ENCODE peak calls at places on chromosomes 2 and 18, in ten cellular contexts. I is HCT116, N is upper lobe of left lung, O is transverse colon, D is vagina, C is GM23338, U is K562, Y is breast epithelium, Z is HepG2, F is endothelial cell of umbilical vein. B is an unnamed sample.

GRCh38 chr18:32349728-32350395 is 120.8 kb downstream of the GAREM1 start:
- DNase-seq in N (peak; percentile 72), O (peak; percentile 62), C (no peak), Z (peak; percentile 82), Y (peak; percentile 72), U (no peak), I (peak; percentile 91), D (no peak), F (peak; percentile 95), B (peak; percentile 72)

GRCh38 chr2:17578466-17578928 is 38.0 kb downstream of the VSNL1 start:
- DNase-seq in Z (peak; percentile 96), C (no peak), O (no peak), I (peak; percentile 35), N (no peak), U (no peak), F (no peak), D (no peak), Y (peak; percentile 69), B (no peak)

GRCh38 chr18:34592961-34593382 is 117.1 kb upstream of the DTNA start:
- DNase-seq in D (no peak), F (peak; percentile 69), O (peak; percentile 19), I (no peak), Z (no peak), Y (peak; percentile 55), N (no peak), U (no peak), C (peak; percentile 75), B (peak; percentile 37)

GRCh38 chr2:239630618-239631286 is 229.9 kb upstream of the HDAC4 start:
- DNase-seq in D (no peak), Z (no peak), C (no peak), U (no peak), O (no peak), I (no peak), N (no peak), Y (peak; percentile 78), F (no peak), B (no peak)

GRCh38 chr2:46074501-46074900 is 222.7 kb upstream of the EPAS1 start:
- DNase-seq in O (no peak), N (no peak), I (no peak), U (no peak), D (no peak), Y (no peak), C (no peak), Z (no peak), F (peak; percentile 58), B (no peak)

GRCh38 chr2:106885981-106886915 is at the start of gene ST6GAL2:
- DNase-seq in F (no peak), N (no peak), D (no peak), I (no peak), Z (no peak), U (no peak), C (peak; percentile 72), O (no peak), Y (no peak), B (no peak)

GRCh38 chr2:133811409-133812125 is 243.3 kb upstream of the NCKAP5 start:
- DNase-seq in Z (no peak), O (no peak), D (no peak), Y (no peak), C (no peak), I (no peak), F (no peak), U (no peak), N (no peak), B (no peak)

GRCh38 chr18:11532758-11533512 is 76.5 kb upstream of the SLC35G4 start:
- DNase-seq in C (no peak), U (no peak), F (no peak), D (no peak), I (no peak), N (no peak), Z (no peak), O (no peak), Y (no peak), B (no peak)

GRCh38 chr18:47605093-47605492 is 325.4 kb downstream of the SMAD2 start:
- DNase-seq in Y (no peak), F (no peak), O (no peak), D (peak; percentile 65), N (peak; percentile 40), I (no peak), C (no peak), Z (no peak), U (no peak), B (no peak)

GRCh38 chr18:72672364-72673151 is 128.4 kb upstream of the CBLN2 start:
- DNase-seq in I (no peak), Z (peak; percentile 25), N (no peak), C (peak; percentile 79), F (peak; percentile 12), O (no peak), D (no peak), U (peak; percentile 14), Y (no peak), B (no peak)

DNA sequence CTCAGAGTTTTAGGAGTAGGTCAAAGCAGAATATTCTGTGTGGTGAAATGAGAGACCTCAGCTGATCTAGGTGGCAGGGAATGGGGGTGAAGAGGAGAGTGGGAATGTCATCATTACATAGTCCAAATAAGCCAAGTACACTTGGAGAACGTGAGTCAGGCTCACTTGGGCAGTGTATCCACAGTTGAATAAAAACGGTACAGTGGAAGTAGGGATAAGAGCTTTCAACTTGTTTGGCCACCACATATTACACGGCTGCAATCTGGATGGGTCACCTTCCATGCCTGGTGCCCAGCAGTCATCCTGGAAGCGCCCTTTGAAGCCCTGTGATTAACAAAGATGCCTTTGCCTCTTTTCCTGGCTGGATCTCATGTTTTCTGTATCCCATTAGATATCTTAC is 28.6 kb downstream of the MIB1 start:
- DNase-seq in C (no peak), F (no peak), Z (no peak), O (no peak), Y (no peak), D (no peak), N (no peak), U (no peak), I (no peak), B (no peak)
- H3K27ac ChIP-seq in C (no peak overlapping the region), F (no peak overlapping the region), Z (no peak overlapping the region), O (no peak overlapping the region), Y (no peak overlapping the region), D (no peak overlapping the region), N (no peak overlapping the region), U (no peak overlapping the region), I (no peak overlapping the region), B (no peak overlapping the region)

DNA sequence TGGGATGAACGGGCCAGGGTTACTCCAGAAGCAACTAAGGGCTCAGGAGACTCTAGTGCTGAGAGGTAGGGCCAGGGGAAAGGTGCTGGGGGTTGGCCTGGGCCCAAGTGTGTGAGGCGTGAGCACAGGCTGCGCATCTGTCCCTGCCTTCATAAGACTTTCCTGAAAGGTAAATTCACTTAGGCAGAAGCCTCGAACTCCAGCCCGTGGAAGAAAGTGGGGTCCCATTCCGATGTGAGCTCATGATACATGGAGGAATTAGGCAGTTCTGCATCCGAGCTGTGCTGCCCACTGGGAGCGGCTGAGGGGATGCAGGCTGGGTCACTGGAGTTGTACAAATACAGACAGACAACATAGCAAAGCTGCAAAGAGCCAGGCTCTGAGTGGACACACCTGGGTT is 16.2 kb downstream of the PARD6G start:
- DNase-seq in N (no peak), U (no peak), Y (no peak), Z (no peak), I (no peak), C (no peak), D (no peak), F (no peak), O (no peak), B (no peak)
- H3K4me1 ChIP-seq in N (no peaks in the 10 kb centered on the region), U (no peaks in the 10 kb centered on the region), Y (no peaks in the 10 kb centered on the region), Z (peaks cover 14% of the 10 kb centered on the region), I (no peaks in the 10 kb centered on the region), C (no peaks in the 10 kb centered on the region), D (peaks cover 34% of the 10 kb centered on the region), F (no peaks in the 10 kb centered on the region), O (no peaks in the 10 kb centered on the region), B (no peaks in the 10 kb centered on the region)

GRCh38 chr2:237627463-237628321 is at the start of gene LRRFIP1:
- DNase-seq in Y (no peak), N (peak; percentile 56), F (peak; percentile 31), I (no peak), C (peak; percentile 62), D (no peak), O (peak; percentile 20), U (no peak), Z (no peak), B (peak; percentile 49)
- TF ChIP-seq POLR2AphosphoS5 in Y (no peak), N (no peak), F (peak; percentile 52), I (no peak), C (peak; percentile 41), D (no peak), O (no peak), U (no peak), Z (no peak), B (no peak)

GRCh38 chr2:217386041-217386440 is 526.2 kb upstream of the TNP1 start:
- DNase-seq in F (no peak), I (no peak), D (no peak), U (no peak), O (no peak), Y (no peak), C (no peak), Z (no peak), N (no peak), B (no peak)

GRCh38 chr2:217387776-217388381 is 528.0 kb upstream of the TNP1 start:
- DNase-seq in Y (peak; percentile 67), F (no peak), D (no peak), I (no peak), C (no peak), Z (peak; percentile 41), U (no peak), O (no peak), N (no peak), B (no peak)

GRCh38 chr2:217382794-217383193 is 522.9 kb upstream of the TNP1 start:
- DNase-seq in D (no peak), N (no peak), F (no peak), I (no peak), U (no peak), Y (no peak), C (no peak), O (no peak), Z (no peak), B (no peak)

GRCh38 chr2:217379807-217380206 is 519.9 kb upstream of the TNP1 start:
- DNase-seq in C (no peak), I (no peak), N (no peak), O (no peak), F (no peak), Y (peak; percentile 77), D (no peak), U (no peak), Z (no peak), B (no peak)

GRCh38 chr2:217383620-217384019 is 523.8 kb upstream of the TNP1 start:
- DNase-seq in Y (no peak), N (no peak), C (no peak), U (no peak), Z (no peak), I (no peak), D (no peak), O (no peak), F (no peak), B (no peak)
- H3K27ac ChIP-seq in Y (no peak overlapping the region), N (no peak overlapping the region), C (no peak overlapping the region), U (no peak overlapping the region), Z (no peak overlapping the region), I (no peak overlapping the region), D (no peak overlapping the region), O (peak overlapping the region; percentile 31), F (no peak overlapping the region), B (peak overlapping the region; percentile 34)